ENCODE peak calls at places on chromosomes 16 and 17, in ten cellular contexts. C is activated gamma-delta T cell treated with anti-CD3 and anti-CD28 coated beads, Interleukin-2, amount 50 U/mL, for 16 hours; G is COR-L47; Y is activated CD8-positive, alpha-beta T cell treated with anti-CD3 and anti-CD28 coated beads for 36 hours; Z is NCI-H2107; S is activated CD4-positive, alpha-beta T cell treated with anti-CD3 and anti-CD28 coated beads for 36 hours; Q is AG08396; A is activated T-cell treated with anti-CD3 and anti-CD28 coated beads for 4 hours; M is M059J; X is fibroblast of the conjunctiva. H is an unnamed sample.

GRCh38 chr17:72699566-72699965 is 392.9 kb downstream of the SLC39A11 start:
- DNase-seq in C (no peak), G (no peak), Y (no peak), Z (no peak), S (no peak), Q (no peak), A (no peak), M (peak), X (peak), H (no peak)

GRCh38 chr17:64599187-64599676 is 62.9 kb downstream of the SMURF2 start:
- DNase-seq in C (peak), G (no peak), Y (peak), Z (no peak), S (peak), Q (no peak), A (peak), M (no peak), X (no peak), H (no peak)

GRCh38 chr17:28986714-28987367 is 19.0 kb downstream of the SEZ6 start:
- DNase-seq in C (no peak), G (no peak), Y (no peak), Z (no peak), S (no peak), Q (no peak), A (no peak), M (no peak), X (no peak), H (no peak)

GRCh38 chr16:87201052-87201451 is 116.1 kb downstream of the C16orf95 start:
- DNase-seq in C (no peak), G (no peak), Y (no peak), Z (no peak), S (no peak), Q (peak), A (no peak), M (peak), X (peak), H (peak)

GRCh38 chr16:81912395-81912794 is 98.9 kb downstream of the SDR42E1 start:
- DNase-seq in C (no peak), G (no peak), Y (no peak), Z (no peak), S (no peak), Q (no peak), A (no peak), M (no peak), X (no peak), H (no peak)

GRCh38 chr17:28796062-28796461 is 46.5 kb downstream of the FAM222B start:
- DNase-seq in C (no peak), G (peak), Y (no peak), Z (no peak), S (no peak), Q (no peak), A (no peak), M (no peak), X (no peak), H (no peak)

GRCh38 chr16:23124315-23124714 is 24.9 kb downstream of the USP31 start:
- DNase-seq in C (no peak), G (no peak), Y (no peak), Z (no peak), S (peak), Q (peak), A (no peak), M (peak), X (peak), H (no peak)

GRCh38 chr16:66131895-66132294 is 234.6 kb upstream of the CDH5 start:
- DNase-seq in C (no peak), G (no peak), Y (no peak), Z (no peak), S (no peak), Q (no peak), A (no peak), M (peak), X (no peak), H (no peak)

GRCh38 chr16:50498756-50499155 is 49.4 kb upstream of the NKD1 start:
- DNase-seq in C (no peak), G (no peak), Y (no peak), Z (no peak), S (no peak), Q (no peak), A (no peak), M (no peak), X (no peak), H (peak)